ENCODE peak calls at places on chromosomes 3 and 15, in seven cellular contexts. X, R, C, F, Y, A and W are unnamed samples.

GRCh38 chr3:4588410-4588809 is 95.3 kb downstream of the ITPR1 start:
- DNase-seq in C (no peak), R (no peak), Y (no peak), X (peak; percentile 9), F (peak; percentile 62), A (no peak), W (peak; percentile 11)

GRCh38 chr3:135641771-135642170 is 323.8 kb upstream of the PPP2R3A start:
- DNase-seq in Y (no peak), R (no peak), F (no peak), C (no peak), A (no peak), X (no peak), W (no peak)

GRCh38 chr3:171640520-171641412 is 169.5 kb downstream of the PLD1 start:
- DNase-seq in F (peak; percentile 63), X (no peak), A (no peak), Y (peak; percentile 26), C (peak; percentile 23), R (peak; percentile 25), W (peak; percentile 42)

GRCh38 chr3:149382518-149382917 is 5.1 kb upstream of the TM4SF1 start:
- DNase-seq in A (no peak), X (no peak), F (no peak), Y (no peak), C (no peak), R (no peak), W (no peak)

GRCh38 chr15:37695719-37696118 is 238.7 kb upstream of the TMCO5A start:
- DNase-seq in C (no peak), A (no peak), Y (no peak), R (no peak), X (no peak), F (peak; percentile 45), W (no peak)

GRCh38 chr3:151599103-151599672 is 134.5 kb upstream of the AADACL2 start:
- DNase-seq in A (peak; percentile 45), C (peak; percentile 5), F (no peak), X (no peak), R (no peak), Y (no peak), W (peak; percentile 10)

GRCh38 chr3:129353589-129353941 is 74.9 kb downstream of the EFCAB12 start:
- DNase-seq in R (no peak), F (no peak), Y (no peak), A (no peak), C (no peak), X (no peak), W (no peak)

GRCh38 chr3:108518895-108519294 is 8.5 kb upstream of the MYH15 start:
- DNase-seq in A (no peak), C (no peak), F (no peak), R (no peak), X (peak; percentile 13), Y (peak; percentile 7), W (no peak)

GRCh38 chr3:45993421-45994027 is 2.1 kb downstream of the FYCO1 start:
- DNase-seq in C (no peak), A (no peak), F (no peak), R (no peak), Y (no peak), X (no peak), W (no peak)

GRCh38 chr3:127427169-127427655 is 139.4 kb upstream of the PRR20G start:
- DNase-seq in C (no peak), Y (no peak), X (no peak), A (no peak), R (no peak), F (no peak), W (no peak)

GRCh38 chr3:155352900-155353490 is 59.5 kb upstream of the STRIT1 start:
- DNase-seq in R (peak; percentile 68), A (peak; percentile 42), X (no peak), F (peak; percentile 14), Y (peak; percentile 29), C (peak; percentile 43), W (peak; percentile 37)

GRCh38 chr3:171976526-171976925 is 62.9 kb upstream of the FNDC3B start:
- DNase-seq in C (no peak), A (no peak), X (no peak), Y (peak; percentile 35), R (no peak), F (peak; percentile 43), W (no peak)

GRCh38 chr3:89606151-89606550 is 498.7 kb downstream of the EPHA3 start:
- DNase-seq in C (no peak), R (no peak), A (no peak), F (no peak), X (no peak), Y (no peak), W (no peak)

GRCh38 chr3:117350386-117350785 is 640.8 kb downstream of the TUSC7 start:
- DNase-seq in C (no peak), Y (peak; percentile 96), X (no peak), A (no peak), R (no peak), F (no peak), W (no peak)

GRCh38 chr15:38455096-38455495 is 1.2 kb downstream of the FAM98B start:
- DNase-seq in F (no peak), A (peak; percentile 22), R (no peak), C (no peak), Y (peak; percentile 5), X (no peak), W (no peak)

GRCh38 chr15:35888815-35889214 is 342.9 kb upstream of the DPH6 start:
- DNase-seq in X (no peak), A (no peak), R (no peak), C (no peak), F (no peak), Y (no peak), W (no peak)

GRCh38 chr15:50066202-50066601 is 52.8 kb downstream of the ATP8B4 start:
- DNase-seq in Y (no peak), C (no peak), A (no peak), R (no peak), X (no peak), F (peak; percentile 15), W (no peak)

GRCh38 chr15:70339551-70340517 is 242.1 kb upstream of the TLE3 start:
- DNase-seq in X (no peak), C (no peak), R (no peak), A (no peak), F (peak; percentile 55), Y (peak; percentile 27), W (no peak)

GRCh38 chr3:13879102-13879945 is 547 bp downstream of the WNT7A start:
- DNase-seq in C (peak; percentile 60), A (peak; percentile 18), X (no peak), R (no peak), Y (no peak), F (no peak), W (peak; percentile 16)

GRCh38 chr15:68489426-68489825 is 57.5 kb upstream of the ITGA11 start:
- DNase-seq in C (no peak), R (no peak), X (no peak), Y (no peak), F (peak; percentile 65), A (no peak), W (no peak)

GRCh38 chr3:186308549-186308948 is 53.5 kb downstream of the DGKG start:
- DNase-seq in R (no peak), Y (no peak), A (no peak), C (no peak), F (no peak), X (no peak), W (no peak)

GRCh38 chr3:186298876-186299275 is 63.2 kb downstream of the DGKG start:
- DNase-seq in C (no peak), F (no peak), A (no peak), Y (no peak), X (no peak), R (no peak), W (no peak)

GRCh38 chr3:186307594-186307993 is 54.4 kb downstream of the DGKG start:
- DNase-seq in A (no peak), F (peak; percentile 41), Y (peak; percentile 38), C (peak; percentile 80), R (peak; percentile 59), X (no peak), W (peak; percentile 75)

GRCh38 chr3:186303985-186304384 is 58.0 kb downstream of the DGKG start:
- DNase-seq in R (no peak), F (no peak), Y (no peak), X (no peak), C (peak; percentile 78), A (no peak), W (no peak)
- TF ChIP-seq EZH2 in R (no peak), F (no peak), Y (no peak), X (no peak), C (peak; percentile 26), A (no peak), W (no peak)

DNA sequence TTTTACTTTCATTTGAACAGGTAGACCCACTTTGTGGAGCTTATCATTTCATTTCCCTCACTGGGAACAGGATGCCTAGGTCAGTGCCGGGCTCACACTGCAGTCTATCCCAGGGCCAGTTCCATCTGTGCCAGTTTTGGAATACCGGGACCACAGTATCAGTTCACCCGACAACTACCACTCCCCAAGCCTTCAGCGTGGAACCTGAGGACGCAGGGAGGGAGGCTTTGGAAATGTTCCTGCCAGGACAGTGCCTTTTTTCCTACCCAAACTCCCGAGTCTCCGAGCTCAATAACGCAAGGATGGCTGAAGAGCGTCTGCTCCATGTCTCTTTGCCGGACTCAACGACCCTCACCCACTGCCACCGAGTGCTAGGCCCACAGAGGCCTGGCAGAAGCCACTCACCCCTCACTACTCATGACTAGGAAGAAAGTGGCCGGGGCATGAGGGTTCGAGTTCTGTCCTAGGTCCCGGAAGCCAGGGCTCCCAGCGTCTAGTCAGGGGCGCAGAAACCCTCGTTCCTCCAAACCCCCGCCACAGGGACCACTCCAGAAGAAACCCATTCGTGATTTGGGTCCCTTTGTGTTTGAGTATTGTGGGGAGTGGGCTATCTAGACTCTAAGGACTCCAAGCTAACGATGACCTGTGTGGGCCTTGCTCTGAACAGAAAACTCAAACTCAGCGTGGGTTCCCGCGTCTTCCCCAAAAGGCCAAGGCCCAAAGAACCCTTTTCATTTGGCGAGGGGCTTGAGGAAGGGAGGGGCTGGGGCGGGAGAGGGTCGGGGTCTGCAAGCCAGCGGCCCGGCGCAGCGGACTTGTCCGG is 11.4 kb downstream of the ZIC1 start:
- DNase-seq in A (no peak), Y (no peak), C (peak; percentile 15), R (no peak), X (no peak), F (no peak), W (no peak)
- TF ChIP-seq EZH2 in A (no peak), Y (no peak), C (peak; percentile 25), R (no peak), X (peak; percentile 70), F (no peak), W (no peak)

GRCh38 chr15:73751896-73752816 is 995 bp downstream of the INSYN1 start:
- DNase-seq in A (no peak), X (no peak), R (no peak), C (peak; percentile 59), F (no peak), Y (no peak), W (no peak)
- TF ChIP-seq EZH2 in A (no peak), X (peak; percentile 97), R (peak; percentile 81), C (peak; percentile 41), F (peak; percentile 81), Y (peak; percentile 79), W (peak; percentile 16)

GRCh38 chr3:132573657-132574260 is 23.3 kb upstream of the ACKR4 start:
- DNase-seq in X (no peak), Y (no peak), A (no peak), R (no peak), F (no peak), C (no peak), W (no peak)

GRCh38 chr3:132570011-132570410 is 27.1 kb upstream of the ACKR4 start:
- DNase-seq in R (no peak), F (no peak), A (no peak), X (no peak), C (no peak), Y (no peak), W (no peak)

GRCh38 chr3:132568427-132568826 is 28.6 kb upstream of the ACKR4 start:
- DNase-seq in C (no peak), Y (no peak), R (peak; percentile 33), F (no peak), X (no peak), A (no peak), W (no peak)

GRCh38 chr3:132569580-132569979 is 27.5 kb upstream of the ACKR4 start:
- DNase-seq in X (no peak), Y (no peak), F (peak; percentile 36), R (no peak), C (no peak), A (no peak), W (no peak)

GRCh38 chr3:132569153-132569552 is 27.9 kb upstream of the ACKR4 start:
- DNase-seq in X (no peak), F (no peak), R (peak; percentile 94), A (no peak), C (no peak), Y (no peak), W (no peak)
- TF ChIP-seq EZH2 in X (no peak), F (no peak), R (no peak), A (no peak), C (no peak), Y (no peak), W (no peak)